ENCODE peak calls at places on chromosomes 13 and 19, in five cellular contexts. P, K, B, V and S are unnamed samples.

GRCh38 chr13:20702945-20703784 is at the start of gene IL17D:
- DNase-seq in P (peak), K (no peak), B (no peak), V (no peak), S (peak)

GRCh38 chr19:5718032-5718578 is 1.8 kb downstream of the LONP1 start:
- DNase-seq in P (no peak), K (no peak), B (no peak), V (no peak), S (no peak)

GRCh38 chr13:113739527-113740285 is 19.3 kb upstream of the TMEM255B start:
- DNase-seq in P (no peak), K (no peak), B (no peak), V (no peak), S (no peak)

GRCh38 chr13:66794340-66795031 is 435.6 kb downstream of the PCDH9 start:
- DNase-seq in P (no peak), K (no peak), B (no peak), V (no peak), S (no peak)

GRCh38 chr19:31810536-31811109 is 461.4 kb upstream of the TSHZ3 start:
- DNase-seq in P (no peak), K (no peak), B (no peak), V (no peak), S (no peak)

GRCh38 chr19:5967571-5967970 is 10.4 kb downstream of the RANBP3 start:
- DNase-seq in P (no peak), K (no peak), B (no peak), V (no peak), S (no peak)

GRCh38 chr13:50921706-50922105 is 12.1 kb downstream of the RNASEH2B start:
- DNase-seq in P (no peak), K (no peak), B (no peak), V (no peak), S (peak)

GRCh38 chr19:677201-677600 is 1.0 kb downstream of the FSTL3 start:
- DNase-seq in P (peak), K (no peak), B (no peak), V (peak), S (no peak)

GRCh38 chr19:42175952-42176648 is 41.4 kb downstream of the DEDD2 start:
- DNase-seq in P (peak), K (no peak), B (no peak), V (no peak), S (no peak)

GRCh38 chr19:38564981-38565685 is 52.6 kb downstream of the MAP4K1 start:
- DNase-seq in P (peak), K (no peak), B (no peak), V (no peak), S (no peak)

GRCh38 chr19:1379961-1380489 is 3.7 kb upstream of the NDUFS7 start:
- DNase-seq in P (no peak), K (no peak), B (no peak), V (no peak), S (no peak)

GRCh38 chr13:41941174-41941573 is 19.7 kb downstream of the VWA8 start:
- DNase-seq in P (no peak), K (no peak), B (no peak), V (no peak), S (no peak)

GRCh38 chr19:33505168-33505567 is 16.4 kb downstream of the PEPD start:
- DNase-seq in P (no peak), K (no peak), B (no peak), V (no peak), S (no peak)

GRCh38 chr19:6071103-6071485 is 39.2 kb downstream of the RFX2 start:
- DNase-seq in P (no peak), K (no peak), B (no peak), V (no peak), S (no peak)

GRCh38 chr19:12095111-12095790 is 30.7 kb downstream of the ZNF844 start:
- DNase-seq in P (no peak), K (no peak), B (no peak), V (no peak), S (no peak)

GRCh38 chr19:54518844-54519243 is 16.2 kb downstream of the LAIR2 start:
- DNase-seq in P (no peak), K (no peak), B (peak), V (peak), S (no peak)

GRCh38 chr19:54523403-54523802 is 20.8 kb downstream of the LAIR2 start:
- DNase-seq in P (no peak), K (no peak), B (peak), V (no peak), S (peak)

GRCh38 chr19:54517483-54517882 is 14.9 kb downstream of the LAIR2 start:
- DNase-seq in P (no peak), K (no peak), B (no peak), V (peak), S (peak)

GRCh38 chr19:54521860-54522513 is 19.4 kb downstream of the LAIR2 start:
- DNase-seq in P (no peak), K (no peak), B (no peak), V (no peak), S (no peak)

GRCh38 chr19:54521022-54521859 is 18.6 kb downstream of the LAIR2 start:
- DNase-seq in P (no peak), K (no peak), B (peak), V (no peak), S (no peak)
- TF ChIP-seq GABPA in P (no peak), K (no peak), B (no peak), V (no peak), S (no peak)

GRCh38 chr19:51777570-51778460 is 16.8 kb downstream of the FPR2 start:
- DNase-seq in P (peak), K (peak), B (no peak), V (peak), S (peak)
- TF ChIP-seq GABPA in P (no peak), K (no peak), B (no peak), V (no peak), S (no peak)

DNA sequence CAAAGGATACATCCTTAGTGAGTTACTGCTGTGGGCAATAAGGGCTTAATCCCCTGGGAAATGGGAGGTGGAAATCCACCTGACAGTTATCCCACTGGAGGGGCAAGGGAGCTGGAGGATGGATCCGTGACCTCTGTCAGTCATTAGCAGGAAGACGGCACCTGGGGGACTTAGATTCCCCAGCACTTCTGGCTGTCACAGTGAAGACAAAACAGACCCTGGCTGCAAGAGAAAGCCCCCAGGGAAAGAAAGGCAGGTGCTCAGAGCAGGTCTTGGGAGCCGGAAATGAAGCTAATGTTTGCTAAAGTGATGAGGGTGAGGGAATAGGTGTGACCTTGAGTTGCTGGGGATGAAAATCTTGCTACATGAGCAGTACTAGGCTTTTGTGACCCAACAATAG is 70.4 kb upstream of the MRI1 start:
- DNase-seq in P (no peak), K (no peak), B (no peak), V (no peak), S (no peak)
- TF ChIP-seq GABPA in P (no peak), K (no peak), B (no peak), V (no peak), S (no peak)

GRCh38 chr13:84894749-84895148 is 904.5 kb downstream of the SLITRK6 start:
- DNase-seq in P (no peak), K (no peak), B (no peak), V (no peak), S (no peak)

GRCh38 chr13:84896128-84896527 is 903.1 kb downstream of the SLITRK6 start:
- DNase-seq in P (peak), K (no peak), B (peak), V (peak), S (peak)
- TF ChIP-seq GABPA in P (no peak), K (no peak), B (no peak), V (no peak), S (no peak)

GRCh38 chr13:101698400-101698799 is 245.9 kb downstream of the ITGBL1 start:
- DNase-seq in P (peak), K (no peak), B (no peak), V (no peak), S (no peak)
- TF ChIP-seq GABPA in P (no peak), K (no peak), B (no peak), V (no peak), S (no peak)